ENCODE peak calls at places on chromosomes 5 and 9, in seven cellular contexts. J is body of pancreas; U is tibial artery; C is CD8-positive, alpha-beta memory T cell; L is heart right ventricle; S is mesenchymal stem cell; T is prostate gland. I is an unnamed sample.

GRCh38 chr5:83026930-83027687 is 50.1 kb downstream of the TMEM167A start:
- DNase-seq in J (no peak), U (no peak), C (no peak), L (no peak), S (peak; percentile 52), T (no peak), I (peak; percentile 54)

GRCh38 chr5:126003309-126003708 is 419.9 kb upstream of the GRAMD2B start:
- DNase-seq in J (peak; percentile 32), U (peak; percentile 82), C (no peak), L (peak; percentile 20), S (peak; percentile 26), T (peak; percentile 6), I (no peak)

GRCh38 chr5:159227452-159227851 is 18.1 kb upstream of the RNF145 start:
- DNase-seq in J (no peak), U (no peak), C (no peak), L (no peak), S (no peak), T (no peak), I (no peak)

GRCh38 chr5:75331095-75332090 is 5.6 kb upstream of the HMGCR start:
- DNase-seq in J (no peak), U (no peak), C (no peak), L (no peak), S (no peak), T (no peak), I (no peak)

GRCh38 chr5:22470408-22470807 is 382.7 kb downstream of the CDH12 start:
- DNase-seq in J (no peak), U (no peak), C (no peak), L (no peak), S (no peak), T (no peak), I (no peak)

GRCh38 chr9:98515506-98516204 is 193.1 kb downstream of the GABBR2 start:
- DNase-seq in J (no peak), U (no peak), C (no peak), L (no peak), S (no peak), T (no peak), I (no peak)

GRCh38 chr5:150523472-150524350 is 15.8 kb downstream of the NDST1 start:
- DNase-seq in J (peak; percentile 55), U (no peak), C (no peak), L (peak; percentile 58), S (peak; percentile 79), T (peak; percentile 51), I (peak; percentile 85)

GRCh38 chr9:113988385-113988784 is 89.7 kb downstream of the AMBP start:
- DNase-seq in J (no peak), U (no peak), C (no peak), L (no peak), S (no peak), T (no peak), I (no peak)

GRCh38 chr5:23234153-23234729 is 273.2 kb upstream of the PRDM9 start:
- DNase-seq in J (no peak), U (no peak), C (no peak), L (no peak), S (no peak), T (no peak), I (no peak)

GRCh38 chr5:115749016-115749415 is 67.4 kb downstream of the CDO1 start:
- DNase-seq in J (no peak), U (no peak), C (no peak), L (no peak), S (no peak), T (no peak), I (no peak)

GRCh38 chr5:171736976-171737848 is 48.4 kb upstream of the SMIM23 start:
- DNase-seq in J (peak; percentile 37), U (peak; percentile 80), C (no peak), L (peak; percentile 73), S (no peak), T (no peak), I (no peak)

GRCh38 chr5:17424674-17425073 is 73.4 kb upstream of the TAF11L2 start:
- DNase-seq in J (no peak), U (no peak), C (no peak), L (no peak), S (no peak), T (no peak), I (no peak)

DNA sequence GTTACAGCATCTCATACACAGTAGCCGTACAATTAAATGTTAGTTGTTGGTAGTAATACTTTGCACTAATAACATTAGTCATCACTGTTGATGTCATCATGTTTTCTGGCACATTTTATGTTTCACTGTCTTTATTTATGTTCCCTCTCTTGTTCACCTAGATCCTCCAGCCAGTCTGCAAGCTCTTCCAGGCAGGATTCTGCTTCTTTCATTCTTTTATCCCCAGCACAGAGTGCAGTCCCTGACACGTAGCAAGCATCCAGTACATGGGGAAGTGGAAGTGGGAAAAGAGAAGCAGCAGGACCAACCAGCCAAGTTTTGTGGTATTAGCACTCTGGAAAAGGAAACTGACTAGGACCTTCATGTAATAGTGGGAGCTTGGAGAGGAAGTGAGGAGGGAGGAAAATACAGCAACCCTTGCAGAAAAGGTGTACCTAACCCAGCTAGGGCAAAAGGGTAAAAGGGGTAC is 89.7 kb upstream of the SLC44A1 start:
- DNase-seq in J (no peak), U (no peak), C (no peak), L (peak; percentile 13), S (peak; percentile 65), T (no peak), I (no peak)
- H3K4me3 ChIP-seq in J (no peak overlapping the region), U (no peak overlapping the region), C (no peak overlapping the region), L (no peak overlapping the region), S (no peak overlapping the region), T (no peak overlapping the region), I (no peak overlapping the region)

DNA sequence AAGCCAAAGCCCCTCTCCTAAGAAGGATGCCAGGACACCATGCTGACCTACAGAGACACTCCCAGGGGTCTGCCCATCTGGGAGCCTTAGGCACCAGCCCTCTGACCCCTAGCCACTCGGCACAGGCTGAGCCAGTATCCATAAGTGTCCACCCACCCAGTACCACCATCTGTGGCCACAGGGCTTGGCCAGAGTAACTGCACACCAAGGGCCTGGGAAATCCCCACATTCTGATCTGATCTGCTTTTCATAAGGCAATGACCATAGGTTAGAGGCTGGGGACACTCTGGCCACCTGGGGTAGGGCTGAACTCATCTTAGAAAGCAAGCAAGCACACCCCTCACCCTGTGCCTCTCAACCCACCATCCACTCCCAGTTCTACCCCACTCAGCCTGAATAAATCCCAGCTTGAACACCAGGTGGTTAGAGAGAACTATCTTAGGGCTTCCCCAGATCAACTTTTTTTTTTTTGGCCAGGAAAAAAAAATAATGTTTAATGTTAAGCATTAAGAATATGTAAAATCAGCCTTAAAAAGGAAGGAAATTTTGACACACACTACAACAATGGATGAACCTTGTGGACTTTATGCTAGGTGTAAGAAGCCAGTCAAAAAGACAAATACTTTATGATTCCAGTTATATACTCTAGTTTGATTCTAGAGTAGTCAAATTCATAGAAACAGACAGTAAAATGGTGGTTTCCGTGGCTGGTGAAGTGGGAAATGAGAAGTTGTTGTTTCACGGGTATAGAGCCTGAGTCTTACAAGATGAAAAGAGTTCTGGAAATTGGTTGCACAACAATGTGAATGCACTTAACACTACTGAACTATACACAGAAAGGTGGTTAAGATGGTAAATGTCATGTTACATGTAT is 6.2 kb downstream of the GNPDA1 start:
- DNase-seq in J (no peak), U (no peak), C (peak; percentile 42), L (no peak), S (no peak), T (no peak), I (no peak)
- H3K36me3 ChIP-seq in J (no peaks in the 10 kb centered on the region), U (peaks cover 44% of the 10 kb centered on the region), C (peaks cover 21% of the 10 kb centered on the region), L (no peaks in the 10 kb centered on the region), S (peaks cover 89% of the 10 kb centered on the region), T (no peaks in the 10 kb centered on the region), I (peaks cover 38% of the 10 kb centered on the region)

GRCh38 chr9:86648828-86649170 is 294.6 kb upstream of the TUT7 start:
- DNase-seq in J (no peak), U (no peak), C (no peak), L (no peak), S (no peak), T (no peak), I (no peak)
- H3K27me3 ChIP-seq in J (no peaks in the 10 kb centered on the region), U (no peaks in the 10 kb centered on the region), C (no peaks in the 10 kb centered on the region), L (no peaks in the 10 kb centered on the region), S (no peaks in the 10 kb centered on the region), T (no peaks in the 10 kb centered on the region), I (no peaks in the 10 kb centered on the region)

DNA sequence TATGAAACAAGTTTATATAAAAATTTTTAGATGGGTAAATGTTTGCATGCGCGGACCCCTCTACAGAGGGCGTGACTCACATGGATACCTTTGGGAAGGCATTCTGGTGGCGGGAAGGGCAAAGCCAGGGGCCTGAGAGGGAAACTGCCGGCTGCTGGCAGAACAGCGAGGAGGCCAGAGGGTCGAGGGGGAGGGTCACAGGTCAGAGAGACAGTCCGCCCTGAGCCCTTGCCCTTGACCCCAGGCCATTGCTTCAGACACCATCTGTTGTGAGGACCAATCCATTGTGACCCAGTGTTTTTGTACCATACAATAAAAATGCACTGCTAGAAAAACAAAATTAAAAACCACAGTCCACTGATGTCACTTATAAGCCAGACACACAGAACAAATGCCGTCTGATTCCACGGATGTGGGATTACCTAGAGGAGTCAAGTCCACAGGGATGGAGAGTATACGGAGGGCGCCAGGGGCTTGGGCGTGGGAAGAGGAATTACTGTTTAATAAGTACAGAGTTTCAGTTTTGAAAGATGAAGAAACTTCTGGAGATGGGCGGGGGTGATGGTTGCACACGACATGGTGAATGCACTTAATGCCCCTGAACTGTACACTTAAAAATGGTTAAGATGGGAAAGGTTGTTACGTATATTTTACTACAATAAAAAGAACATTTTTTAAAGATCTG is 11.9 kb downstream of the BTNL9 start:
- DNase-seq in J (no peak), U (no peak), C (no peak), L (no peak), S (no peak), T (no peak), I (peak; percentile 67)
- H3K4me3 ChIP-seq in J (no peak overlapping the region), U (peak overlapping the region; percentile 57), C (no peak overlapping the region), L (peak overlapping the region; percentile 55), S (no peak overlapping the region), T (no peak overlapping the region), I (no peak overlapping the region)

DNA sequence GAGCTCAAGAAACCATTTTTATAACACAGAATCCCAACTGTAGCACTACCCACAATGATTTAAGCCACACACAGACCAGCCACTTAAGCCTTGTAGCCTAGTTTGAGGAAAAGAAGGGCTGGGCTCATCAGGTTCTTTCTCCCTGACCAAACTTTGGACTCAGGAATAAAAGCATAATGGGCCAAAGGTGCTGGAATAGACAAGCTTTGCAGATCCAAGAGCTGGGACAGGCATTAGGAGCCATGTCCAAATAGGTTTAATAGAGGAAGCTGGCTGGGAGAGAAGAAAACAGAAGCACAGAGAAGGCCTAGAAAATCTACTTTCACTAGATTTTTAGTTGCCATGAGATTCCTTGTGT is 38.1 kb downstream of the CNOT8 start:
- DNase-seq in J (no peak), U (no peak), C (no peak), L (no peak), S (no peak), T (no peak), I (no peak)
- H3K36me3 ChIP-seq in J (peaks cover 11% of the 10 kb centered on the region), U (peaks cover 93% of the 10 kb centered on the region), C (peaks cover 42% of the 10 kb centered on the region), L (peaks cover 4% of the 10 kb centered on the region), S (peaks cover 87% of the 10 kb centered on the region), T (no peaks in the 10 kb centered on the region), I (peaks cover 43% of the 10 kb centered on the region)

GRCh38 chr9:4297151-4297794 is 2.6 kb downstream of the GLIS3 start:
- DNase-seq in J (peak; percentile 86), U (peak; percentile 93), C (peak; percentile 26), L (peak; percentile 74), S (peak; percentile 93), T (peak; percentile 66), I (peak; percentile 77)
- H3K27me3 ChIP-seq in J (no peaks in the 10 kb centered on the region), U (no peaks in the 10 kb centered on the region), C (peaks cover 4% of the 10 kb centered on the region), L (peaks cover 27% of the 10 kb centered on the region), S (no peaks in the 10 kb centered on the region), T (no peaks in the 10 kb centered on the region), I (peaks cover 38% of the 10 kb centered on the region)

DNA sequence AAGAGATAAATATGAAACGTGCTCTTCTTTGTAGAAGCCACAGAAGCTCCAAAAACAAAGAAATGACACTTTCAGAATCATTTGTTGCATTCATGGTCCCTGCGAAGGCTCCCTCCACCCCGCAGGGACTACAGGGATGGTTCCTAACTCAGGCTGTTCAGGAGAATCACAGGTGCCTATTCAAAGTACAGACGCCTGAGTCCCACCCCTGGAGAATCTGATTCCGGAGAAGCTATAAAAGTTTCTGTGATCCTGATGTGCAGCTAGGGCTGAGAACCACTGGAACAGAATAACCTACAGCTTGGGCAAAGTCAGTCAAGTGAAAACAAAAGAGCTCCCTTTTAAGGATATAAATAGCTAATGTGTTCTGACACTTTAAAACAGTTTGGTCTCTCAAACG is 216.8 kb upstream of the EFNA5 start:
- DNase-seq in J (no peak), U (no peak), C (no peak), L (no peak), S (no peak), T (no peak), I (no peak)
- H3K4me3 ChIP-seq in J (no peak overlapping the region), U (no peak overlapping the region), C (no peak overlapping the region), L (no peak overlapping the region), S (no peak overlapping the region), T (no peak overlapping the region), I (no peak overlapping the region)